ENCODE peak calls at places on chromosome 10, in four cellular contexts. One of them, this sample, is unnamed. For H3K79me2, the result is how much of the 10 kb centered on the place peaks cover.

GRCh38 chr10:124473070-124473469 is 11.4 kb downstream of the LHPP start:
- DNase-seq in GM23338: no peak
- DNase-seq in HCT116: no peak
- DNase-seq in GM23248: no peak
- DNase-seq in this sample: no peak

GRCh38 chr10:59991661-59992060 is 85.3 kb upstream of the CCDC6 start:
- DNase-seq in GM23338: peak
- DNase-seq in HCT116: peak
- DNase-seq in GM23248: peak
- DNase-seq in this sample: no peak

GRCh38 chr10:133592716-133593115 is 27.3 kb upstream of the SYCE1 start:
- DNase-seq in GM23338: no peak
- DNase-seq in HCT116: no peak
- DNase-seq in GM23248: no peak
- DNase-seq in this sample: no peak

GRCh38 chr10:306654-307185 is 171.5 kb downstream of the ZMYND11 start:
- DNase-seq in GM23338: peak
- DNase-seq in HCT116: no peak
- DNase-seq in GM23248: no peak
- DNase-seq in this sample: peak

GRCh38 chr10:87531908-87532622 is 27.4 kb downstream of the MINPP1 start:
- DNase-seq in GM23338: no peak
- DNase-seq in HCT116: no peak
- DNase-seq in GM23248: no peak
- DNase-seq in this sample: no peak

GRCh38 chr10:125189162-125189561 is 28.8 kb upstream of the CTBP2 start:
- DNase-seq in GM23338: no peak
- DNase-seq in HCT116: no peak
- DNase-seq in GM23248: no peak
- DNase-seq in this sample: no peak

GRCh38 chr10:22468570-22469320 is 123.4 kb downstream of the SPAG6 start:
- DNase-seq in GM23338: no peak
- DNase-seq in HCT116: no peak
- DNase-seq in GM23248: no peak
- DNase-seq in this sample: no peak

GRCh38 chr10:88960854-88961253 is 8.3 kb upstream of the ACTA2 start:
- DNase-seq in GM23338: no peak
- DNase-seq in HCT116: no peak
- DNase-seq in GM23248: peak
- DNase-seq in this sample: no peak

GRCh38 chr10:86165666-86166065 is 200.9 kb downstream of the GRID1 start:
- DNase-seq in GM23338: no peak
- DNase-seq in HCT116: no peak
- DNase-seq in GM23248: no peak
- DNase-seq in this sample: no peak

GRCh38 chr10:46787321-46787615 is 124.0 kb upstream of the PTPN20 start:
- DNase-seq in GM23338: no peak
- DNase-seq in HCT116: no peak
- DNase-seq in GM23248: peak
- DNase-seq in this sample: peak

GRCh38 chr10:17147884-17148494 is 18.4 kb upstream of the CUBN start:
- DNase-seq in GM23338: no peak
- DNase-seq in HCT116: no peak
- DNase-seq in GM23248: no peak
- DNase-seq in this sample: no peak

GRCh38 chr10:4431114-4431862 is 394.7 kb upstream of the AKR1E2 start:
- DNase-seq in GM23338: no peak
- DNase-seq in HCT116: peak
- DNase-seq in GM23248: no peak
- DNase-seq in this sample: no peak

GRCh38 chr10:89369142-89370105 is 8.4 kb upstream of the IFIT1B start:
- DNase-seq in GM23338: peak
- DNase-seq in HCT116: no peak
- DNase-seq in GM23248: peak
- DNase-seq in this sample: peak

GRCh38 chr10:124630551-124630950 is 113.6 kb downstream of the FAM53B start:
- DNase-seq in GM23338: no peak
- DNase-seq in HCT116: no peak
- DNase-seq in GM23248: no peak
- DNase-seq in this sample: no peak

GRCh38 chr10:27503498-27504006 is 552 bp upstream of the RAB18 start:
- DNase-seq in GM23338: no peak
- DNase-seq in HCT116: no peak
- DNase-seq in GM23248: no peak
- DNase-seq in this sample: no peak

GRCh38 chr10:114061148-114061547 is 17.5 kb downstream of the ADRB1 start:
- DNase-seq in GM23338: peak
- DNase-seq in HCT116: no peak
- DNase-seq in GM23248: no peak
- DNase-seq in this sample: no peak

GRCh38 chr10:116271593-116272496 is 1.2 kb downstream of the GFRA1 start:
- DNase-seq in GM23338: peak
- DNase-seq in HCT116: no peak
- DNase-seq in GM23248: peak
- DNase-seq in this sample: no peak

GRCh38 chr10:58189269-58189668 is 78.4 kb downstream of the IPMK start:
- DNase-seq in GM23338: no peak
- DNase-seq in HCT116: no peak
- DNase-seq in GM23248: peak
- DNase-seq in this sample: no peak

GRCh38 chr10:3692331-3692860 is 92.6 kb downstream of the KLF6 start:
- DNase-seq in GM23338: no peak
- DNase-seq in HCT116: no peak
- DNase-seq in GM23248: no peak
- DNase-seq in this sample: no peak

GRCh38 chr10:86168256-86168655 is 198.3 kb downstream of the GRID1 start:
- DNase-seq in GM23338: no peak
- DNase-seq in HCT116: no peak
- DNase-seq in GM23248: no peak
- DNase-seq in this sample: no peak

GRCh38 chr10:76036410-76036940 is 605.1 kb downstream of the LRMDA start:
- DNase-seq in GM23338: peak
- DNase-seq in HCT116: peak
- DNase-seq in GM23248: peak
- DNase-seq in this sample: peak
- TF ChIP-seq EZH2phosphoT487 in GM23338: no peak
- TF ChIP-seq EZH2phosphoT487 in HCT116: no peak
- TF ChIP-seq EZH2phosphoT487 in GM23248: no peak
- TF ChIP-seq EZH2phosphoT487 in this sample: no peak

GRCh38 chr10:97462309-97462708 is 16.3 kb downstream of the ZDHHC16 start:
- DNase-seq in GM23338: no peak
- DNase-seq in HCT116: no peak
- DNase-seq in GM23248: no peak
- DNase-seq in this sample: no peak
- H3K79me2 ChIP-seq in GM23338: under half
- H3K79me2 ChIP-seq in HCT116: under half
- H3K79me2 ChIP-seq in GM23248: under half
- H3K79me2 ChIP-seq in this sample: under half

DNA sequence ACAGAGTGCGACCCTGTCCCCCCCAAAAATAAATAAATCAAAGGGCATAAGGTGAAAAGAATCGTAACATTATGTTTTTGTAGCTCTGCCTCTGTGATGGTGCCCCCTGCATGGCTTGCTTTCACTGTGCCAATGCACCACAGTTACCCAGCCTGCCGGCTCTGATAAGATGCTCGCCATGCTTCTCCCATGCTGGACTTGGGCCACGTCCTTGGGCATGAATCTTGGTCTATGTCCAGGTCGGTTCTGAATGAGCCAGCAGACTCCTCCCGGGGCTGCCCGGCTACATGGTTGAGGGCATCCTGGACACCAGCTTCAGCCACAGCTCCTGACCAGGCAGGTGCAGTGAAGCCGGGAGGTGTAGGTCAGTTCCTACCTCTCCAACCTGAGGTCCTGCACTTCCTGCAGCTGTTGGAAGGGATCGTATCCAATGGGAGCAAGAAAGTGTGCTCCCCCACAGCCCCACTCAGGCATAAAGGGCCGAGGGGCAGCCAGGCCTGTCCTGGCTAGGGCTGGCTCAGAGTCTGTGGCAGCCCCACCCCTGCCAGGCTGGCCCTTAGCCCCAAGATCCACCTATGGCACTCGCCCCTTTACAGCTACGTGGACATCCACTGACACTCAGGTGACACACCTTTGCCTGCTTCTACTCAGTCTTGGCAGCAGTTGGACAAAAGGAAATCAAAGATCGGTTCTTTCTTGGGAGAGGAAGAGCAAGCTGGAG is 34.1 kb downstream of the CHST3 start:
- DNase-seq in GM23338: no peak
- DNase-seq in HCT116: no peak
- DNase-seq in GM23248: no peak
- DNase-seq in this sample: no peak
- H3K4me3 ChIP-seq in GM23338: no peak
- H3K4me3 ChIP-seq in HCT116: peak
- H3K4me3 ChIP-seq in GM23248: no peak
- H3K4me3 ChIP-seq in this sample: no peak

DNA sequence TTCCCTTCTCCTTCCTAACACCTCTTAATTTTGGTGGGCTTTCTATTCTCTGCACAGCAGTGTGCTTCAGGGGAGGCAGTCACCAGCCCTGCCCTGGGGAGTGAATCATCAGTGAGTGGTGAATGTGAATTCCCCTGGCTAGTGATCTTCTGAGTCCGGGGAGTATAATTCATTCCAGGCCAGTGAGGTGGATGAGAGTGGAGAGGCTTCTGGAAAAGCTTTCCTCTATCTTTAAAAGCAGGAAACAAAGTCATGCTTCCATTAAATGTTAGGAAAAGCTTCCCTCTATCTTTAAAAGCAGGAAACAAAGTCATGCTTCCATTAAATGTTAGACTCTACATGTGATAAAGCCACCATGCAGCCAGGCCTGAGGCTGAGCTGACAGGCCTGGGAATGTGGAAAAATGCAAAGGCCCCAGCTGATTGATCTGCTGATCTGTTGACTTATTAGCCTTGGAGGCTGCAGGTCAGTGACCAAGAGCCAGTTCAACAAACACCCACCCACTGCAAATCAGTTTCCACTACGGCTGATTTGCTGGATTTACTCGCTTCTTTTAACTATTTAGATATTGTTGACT is 25.4 kb upstream of the ITGB1 start:
- DNase-seq in GM23338: no peak
- DNase-seq in HCT116: peak
- DNase-seq in GM23248: peak
- DNase-seq in this sample: no peak
- TF ChIP-seq EZH2phosphoT487 in GM23338: no peak
- TF ChIP-seq EZH2phosphoT487 in HCT116: no peak
- TF ChIP-seq EZH2phosphoT487 in GM23248: no peak
- TF ChIP-seq EZH2phosphoT487 in this sample: no peak

GRCh38 chr10:5896208-5896607 is 6.2 kb downstream of the FBH1 start:
- DNase-seq in GM23338: no peak
- DNase-seq in HCT116: no peak
- DNase-seq in GM23248: no peak
- DNase-seq in this sample: no peak
- H3K79me2 ChIP-seq in GM23338: half or more
- H3K79me2 ChIP-seq in HCT116: under half
- H3K79me2 ChIP-seq in GM23248: half or more
- H3K79me2 ChIP-seq in this sample: under half

GRCh38 chr10:29795856-29796255 is 161.1 kb upstream of the SVIL start:
- DNase-seq in GM23338: no peak
- DNase-seq in HCT116: no peak
- DNase-seq in GM23248: peak
- DNase-seq in this sample: no peak
- H3K4me3 ChIP-seq in GM23338: no peak
- H3K4me3 ChIP-seq in HCT116: no peak
- H3K4me3 ChIP-seq in GM23248: no peak
- H3K4me3 ChIP-seq in this sample: no peak

DNA sequence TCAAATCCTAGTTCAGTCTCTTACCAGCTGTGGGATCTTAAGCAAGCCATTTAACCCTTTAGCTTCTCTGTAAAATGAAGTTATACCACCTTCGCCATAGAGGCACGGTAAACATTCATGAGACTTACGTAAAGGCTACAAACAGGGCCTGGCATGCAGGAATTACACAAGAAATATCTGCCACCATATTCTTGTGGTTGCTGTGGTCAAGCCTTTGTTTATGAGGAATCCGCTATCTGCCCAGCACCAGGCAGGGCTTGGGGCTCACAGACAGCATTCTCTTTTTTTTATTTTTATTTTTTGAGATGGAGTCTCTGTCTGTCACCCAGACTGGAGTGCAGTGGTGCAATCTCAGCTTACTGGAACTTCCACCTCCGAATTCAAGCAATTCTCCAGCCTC is 9.9 kb downstream of the AIFM2 start:
- DNase-seq in GM23338: no peak
- DNase-seq in HCT116: no peak
- DNase-seq in GM23248: no peak
- DNase-seq in this sample: no peak
- TF ChIP-seq EZH2phosphoT487 in GM23338: no peak
- TF ChIP-seq EZH2phosphoT487 in HCT116: no peak
- TF ChIP-seq EZH2phosphoT487 in GM23248: no peak
- TF ChIP-seq EZH2phosphoT487 in this sample: no peak

DNA sequence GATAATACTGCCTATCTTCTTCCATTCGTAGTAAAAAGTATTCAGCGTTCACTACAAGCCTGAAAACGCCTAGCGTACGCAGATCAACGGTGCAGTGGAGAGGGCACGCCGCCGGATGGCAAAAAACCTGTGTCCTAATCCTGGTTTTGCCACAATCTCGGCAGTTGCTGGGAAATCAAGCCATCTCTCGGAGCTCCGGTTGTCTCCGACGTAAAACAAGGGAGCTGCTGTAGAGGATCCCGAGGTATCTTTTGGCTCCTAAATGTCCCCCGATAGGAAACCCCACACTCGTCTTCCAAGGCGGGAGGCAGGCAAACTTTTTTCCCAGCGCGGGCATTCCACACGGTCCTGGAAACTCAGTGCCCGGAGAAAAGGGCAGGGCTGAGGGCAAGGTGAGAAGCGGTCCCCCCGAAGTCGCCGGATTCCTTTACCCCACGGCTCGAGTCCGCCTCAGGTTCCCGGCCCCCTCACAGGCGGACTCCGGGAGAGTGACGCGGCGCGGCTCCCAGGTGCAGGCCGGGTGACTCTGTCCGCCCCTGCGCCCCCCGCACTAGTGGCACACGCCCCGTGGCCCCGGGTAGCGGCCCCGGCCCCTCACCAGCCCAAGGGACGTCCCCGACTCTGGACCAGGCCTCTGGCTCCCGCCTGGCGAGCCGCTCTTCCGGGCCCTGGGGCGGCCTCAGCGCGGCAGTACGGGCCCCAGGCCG is 649 bp downstream of the IDE start:
- DNase-seq in GM23338: peak
- DNase-seq in HCT116: no peak
- DNase-seq in GM23248: peak
- DNase-seq in this sample: peak
- H3K79me2 ChIP-seq in GM23338: under half
- H3K79me2 ChIP-seq in HCT116: half or more
- H3K79me2 ChIP-seq in GM23248: half or more
- H3K79me2 ChIP-seq in this sample: under half

GRCh38 chr10:5442990-5443370 is 30.6 kb downstream of the NET1 start:
- DNase-seq in GM23338: no peak
- DNase-seq in HCT116: no peak
- DNase-seq in GM23248: no peak
- DNase-seq in this sample: no peak
- H3K4me3 ChIP-seq in GM23338: no peak
- H3K4me3 ChIP-seq in HCT116: no peak
- H3K4me3 ChIP-seq in GM23248: no peak
- H3K4me3 ChIP-seq in this sample: no peak

This sample was measured in OCI-LY7.